ENCODE peak calls at places on chromosomes 1 and 21, in five cellular contexts. C, G, F, E and T are unnamed samples.
A peak's percentile ranks its signal among the peaks of the same experiment; 100 is the strongest.

GRCh38 chr1:87800006-87800405 is 471.3 kb downstream of the LMO4 start:
- DNase-seq in F (no peak), G (peak; percentile 47), E (no peak), C (no peak), T (no peak)

GRCh38 chr1:63916485-63917360 is 142.9 kb downstream of the ROR1 start:
- DNase-seq in G (no peak), E (no peak), F (no peak), C (no peak), T (no peak)

GRCh38 chr1:3137111-3138100 is 68.4 kb downstream of the PRDM16 start:
- DNase-seq in G (no peak), E (no peak), F (no peak), C (no peak), T (no peak)

GRCh38 chr1:63294797-63295594 is 27.4 kb upstream of the FOXD3 start:
- DNase-seq in C (no peak), E (no peak), F (no peak), G (no peak), T (no peak)

GRCh38 chr1:6325482-6325881 is 64.6 kb upstream of the GPR153 start:
- DNase-seq in E (no peak), G (no peak), C (no peak), F (no peak), T (no peak)

GRCh38 chr1:40634901-40635655 is 30.4 kb downstream of the RIMS3 start:
- DNase-seq in G (peak; percentile 71), E (no peak), F (no peak), C (no peak), T (no peak)

GRCh38 chr1:1083181-1084027 is 9.3 kb upstream of the RNF223 start:
- DNase-seq in G (no peak), C (no peak), F (no peak), E (no peak), T (no peak)

GRCh38 chr1:155077758-155078495 is 710 bp upstream of the EFNA3 start:
- DNase-seq in E (no peak), F (no peak), C (no peak), G (no peak), T (no peak)

GRCh38 chr21:45423968-45424853 is 19.2 kb downstream of the COL18A1 start:
- DNase-seq in C (no peak), F (no peak), E (no peak), G (no peak), T (no peak)

GRCh38 chr1:109669246-109669948 is 1.5 kb downstream of the GSTM2 start:
- DNase-seq in C (no peak), E (no peak), F (no peak), G (no peak), T (no peak)

GRCh38 chr1:108077991-108078390 is 113.0 kb upstream of the VAV3 start:
- DNase-seq in G (no peak), F (no peak), C (no peak), E (no peak), T (no peak)

GRCh38 chr1:177864530-177865305 is 105.1 kb downstream of the SEC16B start:
- DNase-seq in C (no peak), G (no peak), E (no peak), F (no peak), T (no peak)

GRCh38 chr1:59422921-59423575 is 126.2 kb downstream of the FGGY start:
- DNase-seq in C (no peak), E (no peak), F (no peak), G (peak; percentile 39), T (no peak)

GRCh38 chr1:203179328-203180009 is 3.8 kb upstream of the MYBPH start:
- DNase-seq in F (no peak), C (no peak), G (no peak), E (no peak), T (no peak)

GRCh38 chr21:37505963-37506362 is 139.4 kb downstream of the DYRK1A start:
- DNase-seq in E (no peak), C (no peak), G (no peak), F (no peak), T (no peak)

GRCh38 chr1:84353665-84354064 is 44.6 kb upstream of the DNASE2B start:
- DNase-seq in E (no peak), C (no peak), G (no peak), F (no peak), T (peak; percentile 16)

GRCh38 chr1:195082183-195082582 is 1526.1 kb downstream of the KCNT2 start:
- DNase-seq in E (no peak), C (no peak), G (peak; percentile 1), F (no peak), T (no peak)

GRCh38 chr1:102586022-102586421 is 522.3 kb downstream of the COL11A1 start:
- DNase-seq in G (no peak), C (no peak), E (no peak), F (no peak), T (no peak)

GRCh38 chr1:67559222-67559700 is 125.7 kb upstream of the GADD45A start:
- DNase-seq in F (no peak), C (no peak), G (peak; percentile 51), E (no peak), T (peak; percentile 31)

GRCh38 chr1:158002630-158003408 is 9.4 kb downstream of the KIRREL1 start:
- DNase-seq in E (no peak), F (no peak), C (no peak), G (no peak), T (no peak)

GRCh38 chr1:205016075-205016474 is 26.9 kb upstream of the CNTN2 start:
- DNase-seq in G (no peak), E (no peak), C (no peak), F (no peak), T (no peak)

GRCh38 chr1:1198423-1199140 is 7.8 kb downstream of the TNFRSF18 start:
- DNase-seq in E (no peak), F (no peak), C (no peak), G (no peak), T (no peak)

GRCh38 chr1:30697977-30698376 is 25.4 kb downstream of the MATN1 start:
- DNase-seq in G (peak; percentile 37), E (no peak), F (no peak), C (no peak), T (peak; percentile 13)

GRCh38 chr21:42407476-42407875 is 3.8 kb downstream of the UBASH3A start:
- DNase-seq in F (no peak), C (no peak), E (no peak), G (no peak), T (no peak)

GRCh38 chr21:32806810-32807386 is 35.3 kb upstream of the PAXBP1 start:
- DNase-seq in F (no peak), G (peak; percentile 50), C (no peak), E (no peak), T (no peak)

GRCh38 chr1:12167493-12168429 is 970 bp downstream of the TNFRSF1B start:
- DNase-seq in F (no peak), C (no peak), E (no peak), G (no peak), T (no peak)